ENCODE peak calls at places on chromosomes 2 and 18, in six cellular contexts. Y is mesenchymal stem cell, V is A549, I is HCT116, J is PC-3, O is GM12878. W is an unnamed sample.

GRCh38 chr18:79345366-79345765 is 50.4 kb upstream of the NFATC1 start:
- DNase-seq in Y (no peak), O (no peak), J (no peak), V (no peak), I (no peak), W (no peak)

GRCh38 chr2:69309336-69310048 is 77.5 kb downstream of the GFPT1 start:
- DNase-seq in O (no peak), J (peak; percentile 38), V (no peak), Y (peak; percentile 79), I (no peak), W (no peak)

GRCh38 chr2:47724221-47724981 is 58.5 kb upstream of the MSH6 start:
- DNase-seq in Y (peak; percentile 15), V (no peak), I (no peak), O (peak; percentile 100), J (peak; percentile 76), W (peak; percentile 6)

GRCh38 chr2:101151859-101152194 is 645 bp upstream of the TBC1D8 start:
- DNase-seq in O (no peak), I (no peak), V (no peak), Y (peak; percentile 38), J (peak; percentile 24), W (peak; percentile 23)

GRCh38 chr2:25822190-25823117 is 55.8 kb downstream of the ASXL2 start:
- DNase-seq in J (no peak), O (no peak), I (no peak), Y (no peak), V (no peak), W (peak; percentile 28)

GRCh38 chr2:160813506-160813858 is 319.9 kb upstream of the RBMS1 start:
- DNase-seq in J (no peak), V (no peak), I (no peak), Y (no peak), O (no peak), W (no peak)

GRCh38 chr2:188292446-188293239 is 969 bp downstream of the GULP1 start:
- DNase-seq in V (peak; percentile 30), I (peak; percentile 81), Y (peak; percentile 94), J (peak; percentile 86), O (no peak), W (peak; percentile 91)

GRCh38 chr2:96100893-96101304 is 15.5 kb downstream of the ADRA2B start:
- DNase-seq in O (no peak), Y (no peak), V (no peak), J (no peak), I (no peak), W (no peak)

GRCh38 chr2:12959935-12960334 is 243.2 kb downstream of the TRIB2 start:
- DNase-seq in V (no peak), O (no peak), I (no peak), J (no peak), Y (no peak), W (no peak)

GRCh38 chr2:222936705-222937104 is 75.9 kb downstream of the ACSL3 start:
- DNase-seq in O (no peak), I (no peak), V (no peak), J (no peak), Y (no peak), W (no peak)

GRCh38 chr18:79480171-79480981 is 84.6 kb downstream of the NFATC1 start:
- DNase-seq in V (no peak), I (no peak), O (no peak), Y (no peak), J (no peak), W (no peak)

GRCh38 chr2:108270768-108271506 is 17.8 kb upstream of the SULT1C2 start:
- DNase-seq in I (no peak), O (no peak), V (no peak), J (no peak), Y (no peak), W (no peak)

GRCh38 chr2:51014722-51015121 is 17.2 kb downstream of the NRXN1 start:
- DNase-seq in I (no peak), Y (no peak), J (no peak), O (no peak), V (no peak), W (no peak)

GRCh38 chr2:24009680-24010476 is at the start of gene MFSD2B:
- DNase-seq in Y (no peak), V (no peak), J (no peak), I (no peak), O (no peak), W (peak; percentile 47)

GRCh38 chr2:158965731-158966130 is 2.7 kb upstream of the TANC1 start:
- DNase-seq in I (no peak), J (no peak), Y (peak; percentile 67), O (no peak), V (no peak), W (no peak)

GRCh38 chr18:35590935-35591334 is 9.4 kb downstream of the GALNT1 start:
- DNase-seq in O (no peak), J (no peak), I (no peak), V (no peak), Y (peak; percentile 45), W (peak; percentile 39)

GRCh38 chr18:37502036-37502435 is 63.6 kb downstream of the CELF4 start:
- DNase-seq in V (no peak), J (no peak), O (no peak), I (no peak), Y (no peak), W (no peak)

GRCh38 chr2:12162269-12163247 is 416.1 kb downstream of the LPIN1 start:
- DNase-seq in O (no peak), Y (no peak), I (no peak), J (no peak), V (no peak), W (no peak)

GRCh38 chr2:233851169-233851568 is 3.2 kb downstream of the HJURP start:
- DNase-seq in Y (no peak), O (no peak), V (no peak), J (no peak), I (no peak), W (no peak)

GRCh38 chr2:233848276-233848675 is 6.1 kb downstream of the HJURP start:
- DNase-seq in J (no peak), I (no peak), O (no peak), V (no peak), Y (no peak), W (no peak)

GRCh38 chr2:233852056-233852455 is 2.3 kb downstream of the HJURP start:
- DNase-seq in I (no peak), J (no peak), Y (peak; percentile 5), O (no peak), V (no peak), W (no peak)

GRCh38 chr2:233849607-233850271 is 4.6 kb downstream of the HJURP start:
- DNase-seq in O (no peak), Y (no peak), V (no peak), J (no peak), I (no peak), W (no peak)

GRCh38 chr2:233850745-233851144 is 3.6 kb downstream of the HJURP start:
- DNase-seq in O (no peak), Y (no peak), V (no peak), I (no peak), J (no peak), W (no peak)
- H3K4me2 ChIP-seq in O (peak overlapping the region; percentile 22), Y (no peak overlapping the region), V (peak overlapping the region; percentile 87), I (no peak overlapping the region), J (peak overlapping the region; percentile 23), W (peak overlapping the region; percentile 98)

GRCh38 chr2:122114421-122114820 is 359.0 kb downstream of the TSN start:
- DNase-seq in Y (no peak), O (no peak), I (no peak), J (no peak), V (no peak), W (no peak)
- H3K4me2 ChIP-seq in Y (no peak overlapping the region), O (no peak overlapping the region), I (no peak overlapping the region), J (no peak overlapping the region), V (no peak overlapping the region), W (peak overlapping the region; percentile 44)

DNA sequence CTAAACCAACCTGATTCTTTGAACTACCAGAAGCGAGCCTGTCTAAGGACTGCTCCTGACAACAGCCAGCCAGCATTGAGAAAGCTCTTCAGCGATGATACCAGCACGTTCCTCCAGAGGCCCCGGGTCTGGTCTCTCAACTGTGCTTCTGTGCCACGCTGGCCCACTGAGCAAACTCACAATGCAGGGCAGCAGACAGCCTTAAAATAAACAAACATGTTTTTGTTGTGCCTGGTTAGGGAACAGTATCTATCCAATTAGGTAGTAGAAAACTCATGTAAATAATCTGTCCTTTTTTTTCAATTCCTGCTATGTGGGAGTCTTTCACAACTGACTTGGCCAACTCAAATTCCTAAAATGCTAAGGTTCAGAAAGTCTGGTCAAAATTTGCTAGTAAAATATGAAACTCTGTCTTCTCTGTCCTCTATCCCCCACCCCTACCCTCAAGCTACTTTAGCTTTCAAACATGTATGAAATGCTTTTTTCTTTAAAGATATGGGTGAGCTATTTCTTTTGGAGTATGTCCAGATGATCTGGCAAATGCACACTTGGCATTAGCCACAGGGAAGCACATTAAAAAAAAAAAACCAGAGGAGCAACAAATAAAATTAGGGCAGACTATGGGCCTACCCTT is 21.4 kb upstream of the EML4 start:
- DNase-seq in O (no peak), V (no peak), J (peak; percentile 37), I (no peak), Y (peak; percentile 71), W (no peak)
- H3K4me2 ChIP-seq in O (no peak overlapping the region), V (peak overlapping the region; percentile 35), J (no peak overlapping the region), I (no peak overlapping the region), Y (no peak overlapping the region), W (no peak overlapping the region)

GRCh38 chr2:9092383-9093282 is 89.1 kb upstream of the MBOAT2 start:
- DNase-seq in J (no peak), Y (no peak), I (no peak), O (peak; percentile 63), V (no peak), W (no peak)
- H3K4me2 ChIP-seq in J (peak overlapping the region; percentile 28), Y (no peak overlapping the region), I (no peak overlapping the region), O (peak overlapping the region; percentile 62), V (no peak overlapping the region), W (no peak overlapping the region)

DNA sequence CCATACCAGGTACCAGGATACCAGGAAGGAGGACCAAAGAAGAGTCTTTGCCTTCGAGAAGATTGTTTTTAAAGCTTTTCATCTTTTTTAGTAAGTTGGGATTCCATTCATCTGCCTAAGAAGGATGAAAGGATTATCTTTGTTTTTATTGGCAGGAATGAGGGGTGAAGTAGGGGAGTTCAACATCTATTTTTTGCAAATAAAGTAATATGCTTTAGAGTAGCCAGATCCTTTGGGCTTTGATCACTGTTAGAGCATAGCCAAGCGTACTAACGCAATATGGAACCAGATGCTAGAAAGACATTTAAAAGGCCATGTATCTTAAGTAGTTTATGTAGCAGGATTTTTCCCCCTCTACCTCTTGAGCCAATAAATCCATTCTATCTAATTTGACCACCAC is 133.0 kb downstream of the PRPF40A start:
- DNase-seq in I (no peak), J (no peak), O (no peak), V (no peak), Y (no peak), W (no peak)
- H3K4me2 ChIP-seq in I (no peak overlapping the region), J (no peak overlapping the region), O (no peak overlapping the region), V (no peak overlapping the region), Y (no peak overlapping the region), W (no peak overlapping the region)

GRCh38 chr18:67266246-67266570 is 250.3 kb downstream of the DSEL start:
- DNase-seq in V (no peak), O (no peak), I (no peak), J (peak; percentile 66), Y (no peak), W (no peak)
- H3K4me2 ChIP-seq in V (peak overlapping the region; percentile 51), O (no peak overlapping the region), I (no peak overlapping the region), J (peak overlapping the region; percentile 82), Y (no peak overlapping the region), W (no peak overlapping the region)

GRCh38 chr2:73614997-73615396 is 27.2 kb downstream of the NAT8 start:
- DNase-seq in J (no peak), Y (no peak), I (no peak), V (no peak), O (no peak), W (no peak)
- H3K4me2 ChIP-seq in J (no peak overlapping the region), Y (no peak overlapping the region), I (no peak overlapping the region), V (no peak overlapping the region), O (no peak overlapping the region), W (no peak overlapping the region)

GRCh38 chr2:112640467-112640799 is 5.3 kb upstream of the SLC20A1 start:
- DNase-seq in I (no peak), O (no peak), V (no peak), J (no peak), Y (no peak), W (no peak)
- H3K4me2 ChIP-seq in I (peak overlapping the region; percentile 66), O (no peak overlapping the region), V (no peak overlapping the region), J (peak overlapping the region; percentile 73), Y (no peak overlapping the region), W (no peak overlapping the region)

W was measured in neural progenitor cell.